ENCODE peak calls at places on chromosomes 1 and 21, in five cellular contexts. S, D, H, V and L are unnamed samples.

GRCh38 chr1:223289621-223290020 is 74.4 kb downstream of the SUSD4 start:
- DNase-seq in S (no peak), D (no peak), H (no peak), V (no peak), L (no peak)

GRCh38 chr1:155127672-155128468 is at the start of gene EFNA1:
- DNase-seq in S (peak), D (peak), H (peak), V (no peak), L (peak)

GRCh38 chr1:51420867-51421627 is 90.7 kb upstream of the TTC39A start:
- DNase-seq in S (no peak), D (no peak), H (no peak), V (no peak), L (no peak)

GRCh38 chr1:116374340-116375164 is 1.5 kb downstream of the ATP1A1 start:
- DNase-seq in S (no peak), D (no peak), H (no peak), V (no peak), L (no peak)

GRCh38 chr21:30408782-30409494 is 13.1 kb downstream of the KRTAP13-1 start:
- DNase-seq in S (peak), D (no peak), H (peak), V (no peak), L (peak)

GRCh38 chr1:105087496-105087895 is 1337.8 kb downstream of the AMY1C start:
- DNase-seq in S (no peak), D (no peak), H (no peak), V (no peak), L (no peak)

GRCh38 chr1:211830330-211831142 is at the start of gene LPGAT1:
- DNase-seq in S (peak), D (peak), H (peak), V (peak), L (peak)

GRCh38 chr21:26120833-26121232 is 49.7 kb downstream of the APP start:
- DNase-seq in S (no peak), D (no peak), H (no peak), V (no peak), L (no peak)

GRCh38 chr1:3924871-3925655 is 25.0 kb upstream of the C1orf174 start:
- DNase-seq in S (no peak), D (no peak), H (no peak), V (no peak), L (no peak)

GRCh38 chr1:29924017-29924431 is 687.7 kb downstream of the PTPRU start:
- DNase-seq in S (no peak), D (no peak), H (no peak), V (no peak), L (no peak)